ENCODE peak calls at places on chromosomes 13 and 19, in seven cellular contexts. One of them, this sample, is unnamed.

GRCh38 chr13:66887088-66887487 is 343.0 kb downstream of the PCDH9 start:
- DNase-seq in fibroblast of the aortic adventitia: peak; percentile 52
- DNase-seq in Jurkat, Clone E6-1: no peak
- DNase-seq in SW 1271: no peak
- DNase-seq in posterior cingulate gyrus: no peak
- DNase-seq in effector CD4-positive, alpha-beta T cell: no peak
- DNase-seq in LHCN-M2: no peak
- DNase-seq in this sample: no peak

GRCh38 chr19:2791876-2792275 is 6.6 kb downstream of the THOP1 start:
- DNase-seq in effector CD4-positive, alpha-beta T cell: no peak
- DNase-seq in fibroblast of the aortic adventitia: no peak
- DNase-seq in LHCN-M2: no peak
- DNase-seq in Jurkat, Clone E6-1: no peak
- DNase-seq in posterior cingulate gyrus: no peak
- DNase-seq in SW 1271: no peak
- DNase-seq in this sample: no peak

GRCh38 chr13:98111168-98112098 is 31.5 kb upstream of the FARP1 start:
- DNase-seq in Jurkat, Clone E6-1: no peak
- DNase-seq in SW 1271: no peak
- DNase-seq in posterior cingulate gyrus: no peak
- DNase-seq in fibroblast of the aortic adventitia: no peak
- DNase-seq in LHCN-M2: no peak
- DNase-seq in effector CD4-positive, alpha-beta T cell: no peak
- DNase-seq in this sample: no peak

GRCh38 chr19:12985049-12985776 is 10.1 kb upstream of the NFIX start:
- DNase-seq in fibroblast of the aortic adventitia: peak; percentile 28
- DNase-seq in SW 1271: no peak
- DNase-seq in Jurkat, Clone E6-1: no peak
- DNase-seq in effector CD4-positive, alpha-beta T cell: no peak
- DNase-seq in LHCN-M2: peak; percentile 88
- DNase-seq in posterior cingulate gyrus: peak; percentile 88
- DNase-seq in this sample: no peak

GRCh38 chr19:16274466-16274865 is 50.2 kb upstream of the KLF2 start:
- DNase-seq in posterior cingulate gyrus: no peak
- DNase-seq in effector CD4-positive, alpha-beta T cell: no peak
- DNase-seq in SW 1271: no peak
- DNase-seq in LHCN-M2: no peak
- DNase-seq in fibroblast of the aortic adventitia: peak; percentile 25
- DNase-seq in Jurkat, Clone E6-1: no peak
- DNase-seq in this sample: no peak

GRCh38 chr19:50659318-50660082 is 10.3 kb downstream of the C19orf81 start:
- DNase-seq in LHCN-M2: no peak
- DNase-seq in SW 1271: no peak
- DNase-seq in effector CD4-positive, alpha-beta T cell: no peak
- DNase-seq in fibroblast of the aortic adventitia: no peak
- DNase-seq in Jurkat, Clone E6-1: no peak
- DNase-seq in posterior cingulate gyrus: no peak
- DNase-seq in this sample: no peak

GRCh38 chr19:1045247-1045603 is 5.3 kb downstream of the ABCA7 start:
- DNase-seq in fibroblast of the aortic adventitia: no peak
- DNase-seq in effector CD4-positive, alpha-beta T cell: peak; percentile 54
- DNase-seq in Jurkat, Clone E6-1: peak; percentile 82
- DNase-seq in posterior cingulate gyrus: no peak
- DNase-seq in SW 1271: no peak
- DNase-seq in LHCN-M2: no peak
- DNase-seq in this sample: peak; percentile 64

GRCh38 chr13:77218274-77218673 is 108.6 kb downstream of the MYCBP2 start:
- DNase-seq in SW 1271: no peak
- DNase-seq in LHCN-M2: no peak
- DNase-seq in fibroblast of the aortic adventitia: no peak
- DNase-seq in effector CD4-positive, alpha-beta T cell: no peak
- DNase-seq in posterior cingulate gyrus: no peak
- DNase-seq in Jurkat, Clone E6-1: no peak
- DNase-seq in this sample: no peak

GRCh38 chr19:2240881-2241760 is 4.5 kb downstream of the SF3A2 start:
- DNase-seq in LHCN-M2: no peak
- DNase-seq in Jurkat, Clone E6-1: no peak
- DNase-seq in effector CD4-positive, alpha-beta T cell: no peak
- DNase-seq in SW 1271: no peak
- DNase-seq in posterior cingulate gyrus: no peak
- DNase-seq in fibroblast of the aortic adventitia: no peak
- DNase-seq in this sample: no peak

This sample was measured in Right ventricle myocardium inferior.